ENCODE peak calls at places on chromosomes 1 and 21, in seven cellular contexts. W is stomach, E is IMR-90, P is GM12865, N is progenitor cell of endocrine pancreas, L is AG04450, M is HFFc6. V is an unnamed sample.

GRCh38 chr1:118905206-118905605 is 82.9 kb downstream of the TBX15 start:
- DNase-seq in N (no peak), E (no peak), P (no peak), M (no peak), L (no peak), W (no peak), V (no peak)

GRCh38 chr1:232511172-232511571 is 118.8 kb downstream of the SIPA1L2 start:
- DNase-seq in N (no peak), P (no peak), E (no peak), M (no peak), W (no peak), L (no peak), V (no peak)

GRCh38 chr1:72281637-72282270 is 585 bp downstream of the NEGR1 start:
- DNase-seq in E (peak; percentile 2), W (no peak), L (no peak), M (no peak), N (no peak), P (no peak), V (no peak)

GRCh38 chr1:88509369-88509768 is 174.7 kb upstream of the PKN2 start:
- DNase-seq in W (no peak), E (peak; percentile 31), N (no peak), M (no peak), L (no peak), P (no peak), V (no peak)

GRCh38 chr1:162298266-162298665 is 78.4 kb downstream of the SPATA46 start:
- DNase-seq in P (no peak), W (no peak), M (no peak), E (no peak), N (no peak), L (no peak), V (no peak)

GRCh38 chr1:67004176-67004575 is 49.8 kb downstream of the SLC35D1 start:
- DNase-seq in P (no peak), M (no peak), W (no peak), N (no peak), L (no peak), E (peak; percentile 13), V (no peak)

GRCh38 chr1:158146739-158147138 is 34.0 kb upstream of the CD1D start:
- DNase-seq in N (no peak), P (no peak), L (no peak), E (no peak), M (no peak), W (no peak), V (no peak)

GRCh38 chr1:15951341-15952153 is 24.4 kb downstream of the ZBTB17 start:
- DNase-seq in M (no peak), E (no peak), L (no peak), P (no peak), N (no peak), W (no peak), V (peak; percentile 47)

GRCh38 chr1:9230869-9231533 is 3.6 kb upstream of the H6PD start:
- DNase-seq in W (no peak), N (no peak), L (no peak), P (peak; percentile 54), M (no peak), E (peak; percentile 36), V (no peak)

GRCh38 chr1:10901894-10902805 is 105.7 kb upstream of the CASZ1 start:
- DNase-seq in L (no peak), N (no peak), P (no peak), W (no peak), E (no peak), M (no peak), V (no peak)

GRCh38 chr1:29332204-29332603 is 95.9 kb downstream of the PTPRU start:
- DNase-seq in N (no peak), L (no peak), E (peak; percentile 21), P (peak; percentile 48), M (peak; percentile 14), W (no peak), V (peak; percentile 66)

GRCh38 chr1:177209357-177209756 is 38.6 kb downstream of the BRINP2 start:
- DNase-seq in M (peak; percentile 100), E (peak; percentile 100), W (peak; percentile 54), N (no peak), L (peak; percentile 99), P (no peak), V (peak; percentile 89)

GRCh38 chr1:180181996-180182675 is 27.5 kb downstream of the QSOX1 start:
- DNase-seq in L (no peak), E (no peak), P (no peak), N (no peak), W (no peak), M (no peak), V (no peak)

GRCh38 chr1:17881761-17882160 is 126.6 kb downstream of the ACTL8 start:
- DNase-seq in P (no peak), W (no peak), M (peak; percentile 12), E (no peak), N (no peak), L (no peak), V (no peak)

GRCh38 chr1:6580588-6581270 is 935 bp downstream of the ZBTB48 start:
- DNase-seq in M (no peak), E (no peak), P (no peak), W (no peak), L (no peak), N (no peak), V (peak; percentile 40)

GRCh38 chr1:46044116-46044515 is 88.3 kb downstream of the PIK3R3 start:
- DNase-seq in M (no peak), E (no peak), N (no peak), L (no peak), W (no peak), P (no peak), V (no peak)

GRCh38 chr21:45354970-45355369 is 50.0 kb upstream of the COL18A1 start:
- DNase-seq in P (no peak), M (no peak), L (no peak), E (no peak), W (no peak), N (no peak), V (no peak)

GRCh38 chr21:45356653-45357435 is 48.1 kb upstream of the COL18A1 start:
- DNase-seq in M (no peak), E (no peak), W (no peak), L (no peak), N (no peak), P (no peak), V (peak; percentile 46)

GRCh38 chr21:45355573-45355972 is 49.4 kb upstream of the COL18A1 start:
- DNase-seq in P (no peak), E (no peak), L (no peak), W (no peak), N (no peak), M (no peak), V (no peak)

GRCh38 chr21:45357436-45358260 is 47.3 kb upstream of the COL18A1 start:
- DNase-seq in L (no peak), P (no peak), N (no peak), E (no peak), M (no peak), W (peak; percentile 60), V (peak; percentile 46)

DNA sequence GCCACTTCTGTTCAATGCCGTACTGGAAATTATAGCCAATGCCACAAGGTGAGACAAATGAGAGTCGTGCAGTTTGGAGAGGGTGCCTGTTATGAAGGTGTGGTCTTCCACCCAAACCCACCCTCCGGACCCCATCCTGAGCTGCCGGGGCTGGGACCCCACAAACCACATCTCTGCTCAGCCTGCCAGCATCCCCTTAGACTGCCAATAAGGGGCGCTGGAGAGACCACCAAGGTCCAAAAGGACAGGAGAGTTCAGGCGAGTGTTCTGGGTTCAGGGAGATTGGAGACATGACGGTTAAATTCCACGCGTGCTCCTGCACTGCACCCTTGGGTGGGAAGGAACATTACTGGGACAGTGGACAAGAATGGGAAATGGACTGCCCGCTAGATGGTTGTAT is 48.7 kb upstream of the COL18A1 start:
- DNase-seq in W (no peak), E (no peak), N (no peak), L (no peak), M (no peak), P (no peak), V (no peak)
- TF ChIP-seq CTCF in W (no peak), E (no peak), N (peak; percentile 39), L (no peak), M (no peak), P (no peak), V (no peak)

GRCh38 chr1:226708967-226709396 is 30.1 kb downstream of the ITPKB start:
- DNase-seq in N (no peak), M (no peak), E (peak; percentile 39), W (no peak), P (no peak), L (no peak), V (no peak)
- TF ChIP-seq CTCF in N (no peak), M (no peak), E (no peak), W (no peak), P (no peak), L (no peak), V (no peak)

GRCh38 chr1:77678628-77679610 is 3.5 kb downstream of the ZZZ3 start:
- DNase-seq in W (no peak), L (no peak), N (no peak), E (no peak), M (no peak), P (no peak), V (no peak)

GRCh38 chr1:77683836-77684148 is 1.3 kb upstream of the ZZZ3 start:
- DNase-seq in N (no peak), E (no peak), M (no peak), W (no peak), L (no peak), P (no peak), V (no peak)

GRCh38 chr1:77680173-77680572 is 2.3 kb downstream of the ZZZ3 start:
- DNase-seq in W (no peak), N (no peak), M (no peak), E (no peak), P (no peak), L (no peak), V (no peak)

GRCh38 chr1:77683142-77683835 is 831 bp upstream of the ZZZ3 start:
- DNase-seq in L (peak; percentile 72), W (peak; percentile 93), E (peak; percentile 89), P (peak; percentile 97), M (peak; percentile 93), N (peak; percentile 92), V (peak; percentile 97)

DNA sequence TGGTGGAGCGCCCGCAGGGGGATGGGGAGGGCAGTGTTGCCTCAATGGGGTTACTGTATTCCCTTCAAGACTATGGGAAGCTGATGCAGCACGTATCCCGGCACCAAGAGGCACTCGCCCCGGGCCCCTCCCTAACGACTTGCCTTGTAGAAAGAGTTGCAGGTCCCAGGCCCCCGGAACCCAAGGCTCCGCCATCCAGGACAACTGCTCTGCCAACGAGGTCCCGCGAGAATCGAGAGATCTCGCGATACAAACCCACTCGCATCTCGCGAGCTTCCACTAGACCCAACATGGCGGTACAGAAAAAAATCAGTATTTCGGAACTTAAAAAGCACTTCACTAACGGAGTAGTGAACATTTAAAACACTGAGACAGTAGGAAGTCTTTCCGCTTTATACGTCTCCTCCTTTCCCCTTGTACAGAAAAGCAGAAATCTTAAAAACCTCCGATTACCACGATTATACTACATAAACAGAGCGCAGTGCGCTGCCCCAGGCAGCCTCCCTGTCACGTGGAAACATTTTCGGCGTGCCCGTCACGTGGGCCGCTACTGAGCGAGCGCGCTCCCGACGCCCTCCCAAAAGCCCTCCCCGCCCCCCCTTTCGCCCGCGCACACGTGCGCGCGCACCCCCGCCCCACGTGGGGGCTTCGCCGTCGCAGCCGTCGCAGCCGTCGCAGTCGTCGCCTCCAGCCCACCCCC is at the start of gene ZZZ3:
- DNase-seq in N (peak; percentile 85), P (peak; percentile 97), M (peak; percentile 93), L (peak; percentile 90), W (peak; percentile 92), E (peak; percentile 95), V (peak; percentile 95)
- TF ChIP-seq CTCF in N (no peak), P (no peak), M (no peak), L (no peak), W (no peak), E (no peak), V (no peak)

GRCh38 chr1:200095057-200095577 is 67.6 kb downstream of the NR5A2 start:
- DNase-seq in P (no peak), M (no peak), W (no peak), E (no peak), L (no peak), N (no peak), V (no peak)

GRCh38 chr1:200090252-200091159 is 63.0 kb downstream of the NR5A2 start:
- DNase-seq in L (no peak), M (no peak), N (no peak), E (peak; percentile 8), P (peak; percentile 7), W (no peak), V (no peak)
- TF ChIP-seq CTCF in L (peak; percentile 16), M (peak; percentile 36), N (peak; percentile 33), E (peak; percentile 16), P (peak; percentile 5), W (no peak), V (no peak)

V was measured in hepatocyte.